ENCODE peak calls at places on chromosomes 2 and 18, in six cellular contexts. One of them, this sample, is unnamed.

GRCh38 chr2:158799181-158799580 is 4.1 kb downstream of the DAPL1 start:
- DNase-seq in mesenchymal stem cell: no peak
- DNase-seq in H1: no peak
- DNase-seq in neuronal stem cell: no peak
- DNase-seq in mesendoderm: no peak
- DNase-seq in IMR-90: no peak
- DNase-seq in this sample: no peak

GRCh38 chr18:59198215-59198614 is 21.7 kb upstream of the GRP start:
- DNase-seq in mesenchymal stem cell: no peak
- DNase-seq in mesendoderm: no peak
- DNase-seq in H1: no peak
- DNase-seq in IMR-90: no peak
- DNase-seq in neuronal stem cell: no peak
- DNase-seq in this sample: no peak

GRCh38 chr18:4096501-4096900 is 358.6 kb downstream of the DLGAP1 start:
- DNase-seq in H1: no peak
- DNase-seq in neuronal stem cell: no peak
- DNase-seq in mesenchymal stem cell: peak
- DNase-seq in mesendoderm: no peak
- DNase-seq in IMR-90: peak
- DNase-seq in this sample: no peak

GRCh38 chr2:235204923-235205322 is 253.1 kb downstream of the SH3BP4 start:
- DNase-seq in H1: peak
- DNase-seq in neuronal stem cell: no peak
- DNase-seq in mesenchymal stem cell: no peak
- DNase-seq in mesendoderm: no peak
- DNase-seq in IMR-90: no peak
- DNase-seq in this sample: no peak

GRCh38 chr2:121567957-121568409 is 37.3 kb downstream of the RNU4ATAC start:
- DNase-seq in mesendoderm: no peak
- DNase-seq in H1: no peak
- DNase-seq in mesenchymal stem cell: no peak
- DNase-seq in IMR-90: peak
- DNase-seq in neuronal stem cell: no peak
- DNase-seq in this sample: no peak

GRCh38 chr2:135820003-135820618 is 16.9 kb downstream of the LCT start:
- DNase-seq in mesenchymal stem cell: no peak
- DNase-seq in mesendoderm: no peak
- DNase-seq in H1: no peak
- DNase-seq in IMR-90: peak
- DNase-seq in neuronal stem cell: no peak
- DNase-seq in this sample: no peak

GRCh38 chr2:108548221-108549003 is 14.1 kb downstream of the LIMS1 start:
- DNase-seq in mesendoderm: no peak
- DNase-seq in IMR-90: peak
- DNase-seq in mesenchymal stem cell: peak
- DNase-seq in neuronal stem cell: no peak
- DNase-seq in H1: no peak
- DNase-seq in this sample: no peak

GRCh38 chr2:214451516-214451915 is 40.7 kb downstream of the VWC2L start:
- DNase-seq in mesenchymal stem cell: no peak
- DNase-seq in IMR-90: no peak
- DNase-seq in H1: no peak
- DNase-seq in mesendoderm: no peak
- DNase-seq in neuronal stem cell: no peak
- DNase-seq in this sample: no peak

DNA sequence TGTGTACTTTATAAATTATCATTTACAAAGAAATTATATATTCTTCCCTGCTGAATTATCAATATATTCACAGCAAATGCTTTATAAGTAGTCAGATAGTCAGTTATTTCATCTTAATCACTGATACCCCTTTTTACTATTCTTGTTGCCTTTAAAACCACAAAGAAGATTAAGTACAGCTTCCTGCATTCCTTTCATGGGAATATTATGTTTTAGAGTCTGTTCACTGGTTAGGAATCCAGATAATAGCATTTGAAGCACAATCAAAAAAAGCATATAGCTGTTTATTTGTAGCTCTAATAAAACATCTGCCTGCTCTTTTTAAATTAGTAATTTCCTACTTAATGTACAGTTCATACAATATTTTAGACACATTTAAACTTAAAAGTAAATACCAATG is 508.9 kb downstream of the FBXO15 start:
- DNase-seq in mesenchymal stem cell: peak
- DNase-seq in H1: no peak
- DNase-seq in IMR-90: peak
- DNase-seq in mesendoderm: no peak
- DNase-seq in neuronal stem cell: no peak
- DNase-seq in this sample: no peak
- H3K18ac ChIP-seq in mesenchymal stem cell: no peak
- H3K18ac ChIP-seq in H1: no peak
- H3K18ac ChIP-seq in IMR-90: no peak
- H3K18ac ChIP-seq in mesendoderm: no peak
- H3K18ac ChIP-seq in neuronal stem cell: no peak
- H3K18ac ChIP-seq in this sample: no peak

GRCh38 chr2:71064110-71064611 is 4.3 kb upstream of the NAGK start:
- DNase-seq in neuronal stem cell: no peak
- DNase-seq in IMR-90: no peak
- DNase-seq in mesendoderm: no peak
- DNase-seq in mesenchymal stem cell: no peak
- DNase-seq in H1: no peak
- DNase-seq in this sample: no peak

GRCh38 chr2:71060871-71061270 is 7.6 kb upstream of the NAGK start:
- DNase-seq in H1: no peak
- DNase-seq in mesendoderm: no peak
- DNase-seq in IMR-90: no peak
- DNase-seq in neuronal stem cell: no peak
- DNase-seq in mesenchymal stem cell: no peak
- DNase-seq in this sample: no peak

GRCh38 chr2:71060211-71060610 is 8.2 kb upstream of the NAGK start:
- DNase-seq in mesendoderm: no peak
- DNase-seq in neuronal stem cell: no peak
- DNase-seq in H1: no peak
- DNase-seq in IMR-90: no peak
- DNase-seq in mesenchymal stem cell: no peak
- DNase-seq in this sample: no peak

GRCh38 chr2:71064754-71065621 is 3.5 kb upstream of the NAGK start:
- DNase-seq in IMR-90: peak
- DNase-seq in mesendoderm: no peak
- DNase-seq in mesenchymal stem cell: peak
- DNase-seq in H1: no peak
- DNase-seq in neuronal stem cell: no peak
- DNase-seq in this sample: no peak

DNA sequence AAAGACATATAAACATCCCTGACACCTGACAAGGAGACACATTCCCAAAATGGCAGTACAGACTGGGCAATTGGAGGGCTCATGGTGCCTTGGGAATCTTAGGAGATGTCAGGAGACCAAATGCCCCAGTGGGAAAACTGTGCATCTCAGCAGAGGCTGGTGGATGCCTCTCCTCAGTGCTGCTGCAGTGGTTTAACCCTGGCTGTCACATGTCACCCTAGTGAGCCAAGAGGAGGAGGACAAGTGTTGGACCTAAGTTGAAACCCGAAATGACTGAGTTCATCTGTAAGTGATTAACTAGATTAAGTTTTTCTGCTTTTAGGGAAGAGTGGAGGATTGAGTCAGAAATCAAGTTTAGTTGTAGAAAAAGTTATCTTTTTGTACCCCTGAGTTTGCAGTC is 5.2 kb upstream of the NAGK start:
- DNase-seq in H1: no peak
- DNase-seq in mesenchymal stem cell: no peak
- DNase-seq in mesendoderm: no peak
- DNase-seq in IMR-90: no peak
- DNase-seq in neuronal stem cell: no peak
- DNase-seq in this sample: no peak
- H3K9ac ChIP-seq in H1: no peak
- H3K9ac ChIP-seq in mesenchymal stem cell: no peak
- H3K9ac ChIP-seq in mesendoderm: no peak
- H3K9ac ChIP-seq in IMR-90: no peak
- H3K9ac ChIP-seq in neuronal stem cell: no peak
- H3K9ac ChIP-seq in this sample: no peak

GRCh38 chr2:191013617-191013875 is 425 bp downstream of the STAT1 start:
- DNase-seq in IMR-90: no peak
- DNase-seq in neuronal stem cell: no peak
- DNase-seq in mesenchymal stem cell: no peak
- DNase-seq in H1: no peak
- DNase-seq in mesendoderm: no peak
- DNase-seq in this sample: no peak
- H2AK5ac ChIP-seq in IMR-90: peak
- H2AK5ac ChIP-seq in neuronal stem cell: no peak
- H2AK5ac ChIP-seq in mesenchymal stem cell: no peak
- H2AK5ac ChIP-seq in H1: no peak
- H2AK5ac ChIP-seq in mesendoderm: no peak
- H2AK5ac ChIP-seq in this sample: no peak

GRCh38 chr18:57786038-57786437 is 17.1 kb downstream of the ATP8B1 start:
- DNase-seq in mesenchymal stem cell: no peak
- DNase-seq in mesendoderm: no peak
- DNase-seq in neuronal stem cell: no peak
- DNase-seq in IMR-90: no peak
- DNase-seq in H1: no peak
- DNase-seq in this sample: no peak
- H3K18ac ChIP-seq in mesenchymal stem cell: peak
- H3K18ac ChIP-seq in mesendoderm: no peak
- H3K18ac ChIP-seq in neuronal stem cell: no peak
- H3K18ac ChIP-seq in IMR-90: peak
- H3K18ac ChIP-seq in H1: no peak
- H3K18ac ChIP-seq in this sample: no peak

GRCh38 chr18:56001576-56001975 is 413.6 kb upstream of the TCF4 start:
- DNase-seq in mesendoderm: no peak
- DNase-seq in IMR-90: no peak
- DNase-seq in mesenchymal stem cell: peak
- DNase-seq in neuronal stem cell: no peak
- DNase-seq in H1: no peak
- DNase-seq in this sample: no peak

GRCh38 chr18:56003009-56003408 is 415.0 kb upstream of the TCF4 start:
- DNase-seq in mesendoderm: peak
- DNase-seq in neuronal stem cell: peak
- DNase-seq in H1: no peak
- DNase-seq in IMR-90: no peak
- DNase-seq in mesenchymal stem cell: no peak
- DNase-seq in this sample: no peak

GRCh38 chr18:56000041-56000440 is 412.0 kb upstream of the TCF4 start:
- DNase-seq in neuronal stem cell: no peak
- DNase-seq in mesendoderm: no peak
- DNase-seq in IMR-90: no peak
- DNase-seq in mesenchymal stem cell: no peak
- DNase-seq in H1: no peak
- DNase-seq in this sample: no peak

GRCh38 chr18:55999641-56000040 is 411.6 kb upstream of the TCF4 start:
- DNase-seq in mesenchymal stem cell: peak
- DNase-seq in H1: no peak
- DNase-seq in neuronal stem cell: no peak
- DNase-seq in IMR-90: no peak
- DNase-seq in mesendoderm: no peak
- DNase-seq in this sample: no peak

GRCh38 chr18:56003651-56004050 is 415.7 kb upstream of the TCF4 start:
- DNase-seq in mesenchymal stem cell: no peak
- DNase-seq in neuronal stem cell: no peak
- DNase-seq in H1: no peak
- DNase-seq in mesendoderm: no peak
- DNase-seq in IMR-90: no peak
- DNase-seq in this sample: no peak
- H3K9ac ChIP-seq in mesenchymal stem cell: no peak
- H3K9ac ChIP-seq in neuronal stem cell: no peak
- H3K9ac ChIP-seq in H1: no peak
- H3K9ac ChIP-seq in mesendoderm: no peak
- H3K9ac ChIP-seq in IMR-90: no peak
- H3K9ac ChIP-seq in this sample: no peak

DNA sequence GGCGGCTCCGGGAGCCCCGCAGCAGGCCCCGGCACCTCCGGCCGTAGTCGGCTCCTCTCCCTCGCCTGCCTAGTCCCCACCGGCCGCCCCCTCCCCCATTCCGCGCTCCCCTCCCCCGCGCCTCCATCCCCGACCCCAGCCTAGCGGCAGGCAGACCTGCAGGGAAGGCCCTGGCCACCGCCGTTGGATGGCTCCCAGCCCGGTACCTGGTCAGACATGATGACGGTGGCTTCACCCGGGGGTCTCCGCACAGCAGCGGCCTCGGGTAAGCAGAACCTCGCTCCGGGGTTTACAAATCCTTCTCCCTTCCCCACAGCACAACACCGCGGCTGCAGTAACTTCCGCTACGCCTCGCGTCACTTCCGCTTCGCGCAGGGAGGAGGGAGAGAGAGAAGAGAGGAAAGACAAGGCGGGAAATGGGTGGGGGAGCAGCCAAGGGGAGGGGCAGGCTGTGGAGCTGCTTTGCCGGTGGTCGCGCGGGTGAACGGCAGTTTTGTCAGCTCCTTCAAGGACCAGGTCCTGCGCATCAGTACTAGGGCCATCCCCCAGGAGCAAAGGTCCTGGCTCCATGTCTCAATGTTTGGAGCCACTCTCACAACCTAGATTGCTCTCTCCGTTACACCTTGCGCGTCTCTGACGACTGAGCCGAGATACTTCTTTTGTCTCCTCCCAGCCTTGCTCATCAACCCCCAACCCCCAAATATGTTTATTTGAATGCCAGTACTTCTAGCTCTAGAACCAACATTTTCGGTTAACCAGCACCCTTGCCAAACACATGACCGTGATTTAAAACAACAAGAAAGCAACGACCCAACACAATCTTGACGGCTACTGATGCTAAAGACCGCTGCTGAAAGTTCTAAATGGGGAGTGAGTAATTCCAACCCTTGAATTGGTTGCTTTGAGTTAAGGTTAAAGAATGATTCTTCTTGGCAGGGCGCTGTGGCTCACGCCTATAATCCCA is at the start of gene SUMO1:
- DNase-seq in neuronal stem cell: peak
- DNase-seq in IMR-90: peak
- DNase-seq in mesendoderm: peak
- DNase-seq in mesenchymal stem cell: peak
- DNase-seq in H1: peak
- DNase-seq in this sample: peak
- H2AK5ac ChIP-seq in neuronal stem cell: no peak
- H2AK5ac ChIP-seq in IMR-90: peak
- H2AK5ac ChIP-seq in mesendoderm: peak
- H2AK5ac ChIP-seq in mesenchymal stem cell: no peak
- H2AK5ac ChIP-seq in H1: peak
- H2AK5ac ChIP-seq in this sample: no peak

DNA sequence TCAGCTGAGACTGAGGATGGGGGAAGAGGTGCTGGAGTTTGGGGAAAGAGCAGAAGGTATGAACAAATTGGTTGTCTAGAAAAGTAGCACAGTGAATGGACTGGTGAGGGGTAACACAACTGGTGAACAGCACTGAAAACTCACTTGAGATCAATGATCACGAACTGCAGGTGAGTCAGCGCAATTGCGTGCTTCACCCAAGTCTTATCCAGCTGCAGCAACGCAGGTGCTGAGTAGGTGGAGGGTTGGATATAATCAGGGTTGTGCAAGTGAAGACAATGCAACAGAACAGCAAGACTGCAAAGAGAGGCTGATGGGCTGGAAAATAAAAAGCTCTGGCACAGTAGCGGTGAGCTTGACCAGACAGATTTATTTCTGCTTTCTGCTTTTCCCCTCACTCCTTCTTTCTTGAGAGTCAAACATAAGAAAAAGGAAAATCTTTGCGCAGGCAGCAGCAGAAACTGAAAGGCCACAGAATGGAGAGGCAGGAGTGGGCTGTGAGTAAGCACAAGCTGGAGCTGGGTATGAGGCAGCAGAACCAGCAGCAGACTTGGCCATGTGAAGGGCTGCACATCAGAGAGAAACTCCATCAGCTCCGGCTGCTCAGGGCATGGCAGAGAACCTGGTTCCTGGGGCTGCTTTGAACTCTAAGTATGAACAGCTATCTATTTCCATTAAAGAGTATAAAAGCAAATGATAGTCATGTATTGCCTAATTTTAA is 99.4 kb upstream of the ARL5A start:
- DNase-seq in mesenchymal stem cell: no peak
- DNase-seq in mesendoderm: peak
- DNase-seq in H1: no peak
- DNase-seq in IMR-90: no peak
- DNase-seq in neuronal stem cell: no peak
- DNase-seq in this sample: peak
- H3K18ac ChIP-seq in mesenchymal stem cell: no peak
- H3K18ac ChIP-seq in mesendoderm: no peak
- H3K18ac ChIP-seq in H1: no peak
- H3K18ac ChIP-seq in IMR-90: no peak
- H3K18ac ChIP-seq in neuronal stem cell: no peak
- H3K18ac ChIP-seq in this sample: no peak